ENCODE peak calls at places on chromosomes 3 and 15, in seven cellular contexts. I, Y, U, Q, N, F and H are unnamed samples.

GRCh38 chr3:150385296-150386242 is 22.5 kb upstream of the TSC22D2 start:
- DNase-seq in I (no peak), Y (no peak), U (no peak), Q (no peak), N (no peak), F (no peak), H (no peak)

GRCh38 chr3:42149537-42150426 is 58.6 kb downstream of the TRAK1 start:
- DNase-seq in I (no peak), Y (peak; percentile 36), U (no peak), Q (peak; percentile 83), N (no peak), F (no peak), H (no peak)

GRCh38 chr3:195714380-195715011 is 6.3 kb upstream of the MUC20 start:
- DNase-seq in I (no peak), Y (no peak), U (peak; percentile 11), Q (no peak), N (no peak), F (no peak), H (no peak)

GRCh38 chr3:182165234-182165633 is 453.5 kb downstream of the SOX2 start:
- DNase-seq in I (no peak), Y (no peak), U (no peak), Q (no peak), N (peak; percentile 37), F (no peak), H (no peak)

GRCh38 chr3:73586190-73586589 is 38.6 kb downstream of the PDZRN3 start:
- DNase-seq in I (no peak), Y (no peak), U (no peak), Q (no peak), N (no peak), F (peak; percentile 8), H (no peak)

GRCh38 chr15:68372291-68372811 is 59.6 kb downstream of the ITGA11 start:
- DNase-seq in I (peak; percentile 18), Y (peak; percentile 79), U (peak; percentile 72), Q (no peak), N (peak; percentile 89), F (peak; percentile 9), H (no peak)

GRCh38 chr3:4688411-4688810 is 195.3 kb downstream of the ITPR1 start:
- DNase-seq in I (peak; percentile 10), Y (no peak), U (no peak), Q (no peak), N (no peak), F (no peak), H (no peak)

GRCh38 chr15:27545494-27546255 is 553.4 kb downstream of the OCA2 start:
- DNase-seq in I (no peak), Y (no peak), U (no peak), Q (no peak), N (peak; percentile 42), F (no peak), H (no peak)

GRCh38 chr15:80875568-80875967 is 96.4 kb downstream of the CEMIP start:
- DNase-seq in I (no peak), Y (no peak), U (no peak), Q (no peak), N (no peak), F (no peak), H (no peak)

GRCh38 chr3:196388946-196389345 is 43.3 kb downstream of the UBXN7 start:
- DNase-seq in I (no peak), Y (no peak), U (no peak), Q (no peak), N (no peak), F (no peak), H (no peak)

GRCh38 chr3:73484656-73485248 is 140.0 kb downstream of the PDZRN3 start:
- DNase-seq in I (peak; percentile 20), Y (peak; percentile 50), U (no peak), Q (no peak), N (peak; percentile 21), F (no peak), H (no peak)

GRCh38 chr3:126293370-126294082 is 63.7 kb downstream of the KLF15 start:
- DNase-seq in I (peak; percentile 24), Y (no peak), U (no peak), Q (no peak), N (peak; percentile 44), F (no peak), H (no peak)

GRCh38 chr3:159486580-159486979 is 502.1 kb upstream of the IL12A start:
- DNase-seq in I (peak; percentile 32), Y (peak; percentile 41), U (peak; percentile 10), Q (no peak), N (peak; percentile 68), F (no peak), H (no peak)

GRCh38 chr3:110413807-110414748 is 657.5 kb upstream of the NECTIN3 start:
- DNase-seq in I (peak; percentile 69), Y (no peak), U (peak; percentile 40), Q (no peak), N (peak; percentile 91), F (no peak), H (peak; percentile 77)

GRCh38 chr3:109339186-109339585 is 1.8 kb upstream of the DPPA4 start:
- DNase-seq in I (no peak), Y (no peak), U (no peak), Q (no peak), N (no peak), F (no peak), H (no peak)

GRCh38 chr3:17942856-17943255 is 200.4 kb upstream of the TBC1D5 start:
- DNase-seq in I (peak; percentile 74), Y (no peak), U (no peak), Q (no peak), N (peak; percentile 32), F (no peak), H (peak; percentile 12)

GRCh38 chr15:98981851-98982722 is 25.5 kb downstream of the PGPEP1L start:
- DNase-seq in I (peak; percentile 35), Y (no peak), U (peak; percentile 66), Q (no peak), N (no peak), F (no peak), H (no peak)

GRCh38 chr15:70149667-70150404 is 52.1 kb upstream of the TLE3 start:
- DNase-seq in I (peak; percentile 39), Y (no peak), U (peak; percentile 38), Q (no peak), N (peak; percentile 57), F (no peak), H (no peak)

GRCh38 chr3:170054204-170054603 is 16.4 kb downstream of the GPR160 start:
- DNase-seq in I (no peak), Y (no peak), U (no peak), Q (no peak), N (no peak), F (no peak), H (no peak)

GRCh38 chr3:115571413-115571812 is 51.9 kb upstream of the GAP43 start:
- DNase-seq in I (no peak), Y (no peak), U (no peak), Q (no peak), N (no peak), F (no peak), H (no peak)